ENCODE peak calls at places on chromosome 1, in four cellular contexts. One of them, this sample, is unnamed.

GRCh38 chr1:180136311-180136967 is 18.2 kb upstream of the QSOX1 start:
- DNase-seq in uterus: no peak
- DNase-seq in HL-60: no peak
- DNase-seq in HFFc6: no peak
- DNase-seq in this sample: no peak

GRCh38 chr1:164707868-164708331 is 148.9 kb downstream of the PBX1 start:
- DNase-seq in uterus: peak
- DNase-seq in HL-60: no peak
- DNase-seq in HFFc6: peak
- DNase-seq in this sample: peak

GRCh38 chr1:53108646-53109580 is 33.5 kb downstream of the SLC1A7 start:
- DNase-seq in uterus: no peak
- DNase-seq in HL-60: no peak
- DNase-seq in HFFc6: peak
- DNase-seq in this sample: no peak

GRCh38 chr1:116825400-116825734 is 71.1 kb downstream of the CD2 start:
- DNase-seq in uterus: peak
- DNase-seq in HL-60: no peak
- DNase-seq in HFFc6: no peak
- DNase-seq in this sample: no peak

GRCh38 chr1:165257969-165258459 is 98.5 kb downstream of the LMX1A start:
- DNase-seq in uterus: peak
- DNase-seq in HL-60: peak
- DNase-seq in HFFc6: peak
- DNase-seq in this sample: peak

GRCh38 chr1:20458717-20459116 is 27.3 kb downstream of the CAMK2N1 start:
- DNase-seq in uterus: no peak
- DNase-seq in HL-60: no peak
- DNase-seq in HFFc6: no peak
- DNase-seq in this sample: no peak

GRCh38 chr1:151067185-151067584 is 3.4 kb upstream of the GABPB2 start:
- DNase-seq in uterus: no peak
- DNase-seq in HL-60: no peak
- DNase-seq in HFFc6: no peak
- DNase-seq in this sample: no peak

GRCh38 chr1:115677570-115677969 is 35.8 kb downstream of the VANGL1 start:
- DNase-seq in uterus: no peak
- DNase-seq in HL-60: no peak
- DNase-seq in HFFc6: no peak
- DNase-seq in this sample: no peak

GRCh38 chr1:196309386-196309785 is 298.9 kb downstream of the KCNT2 start:
- DNase-seq in uterus: no peak
- DNase-seq in HL-60: no peak
- DNase-seq in HFFc6: peak
- DNase-seq in this sample: no peak

GRCh38 chr1:25944986-25945385 is 38.8 kb upstream of the STMN1 start:
- DNase-seq in uterus: no peak
- DNase-seq in HL-60: no peak
- DNase-seq in HFFc6: no peak
- DNase-seq in this sample: no peak

GRCh38 chr1:66253330-66253921 is 280.5 kb upstream of the SGIP1 start:
- DNase-seq in uterus: no peak
- DNase-seq in HL-60: peak
- DNase-seq in HFFc6: peak
- DNase-seq in this sample: no peak

GRCh38 chr1:11740258-11741192 is 4.6 kb downstream of the AGTRAP start:
- DNase-seq in uterus: no peak
- DNase-seq in HL-60: peak
- DNase-seq in HFFc6: no peak
- DNase-seq in this sample: no peak

GRCh38 chr1:118290571-118290970 is 105.5 kb upstream of the SPAG17 start:
- DNase-seq in uterus: no peak
- DNase-seq in HL-60: no peak
- DNase-seq in HFFc6: no peak
- DNase-seq in this sample: peak

GRCh38 chr1:68197891-68198290 is 34.4 kb downstream of the WLS start:
- DNase-seq in uterus: no peak
- DNase-seq in HL-60: no peak
- DNase-seq in HFFc6: no peak
- DNase-seq in this sample: no peak

GRCh38 chr1:225425211-225425786 is 2.5 kb downstream of the LBR start:
- DNase-seq in uterus: peak
- DNase-seq in HL-60: peak
- DNase-seq in HFFc6: peak
- DNase-seq in this sample: no peak

GRCh38 chr1:58162952-58163550 is 383.5 kb downstream of the OMA1 start:
- DNase-seq in uterus: peak
- DNase-seq in HL-60: peak
- DNase-seq in HFFc6: peak
- DNase-seq in this sample: peak

GRCh38 chr1:11780380-11781147 is 18.6 kb downstream of the C1orf167 start:
- DNase-seq in uterus: no peak
- DNase-seq in HL-60: no peak
- DNase-seq in HFFc6: no peak
- DNase-seq in this sample: no peak

GRCh38 chr1:47931395-47931794 is 65.8 kb downstream of the TRABD2B start:
- DNase-seq in uterus: no peak
- DNase-seq in HL-60: peak
- DNase-seq in HFFc6: no peak
- DNase-seq in this sample: no peak

GRCh38 chr1:192866224-192866868 is 57.5 kb downstream of the RGS2 start:
- DNase-seq in uterus: no peak
- DNase-seq in HL-60: peak
- DNase-seq in HFFc6: no peak
- DNase-seq in this sample: no peak

GRCh38 chr1:155978973-155979429 is 654 bp upstream of the ARHGEF2 start:
- DNase-seq in uterus: peak
- DNase-seq in HL-60: peak
- DNase-seq in HFFc6: no peak
- DNase-seq in this sample: no peak

GRCh38 chr1:195054217-195054687 is 1554.0 kb downstream of the KCNT2 start:
- DNase-seq in uterus: no peak
- DNase-seq in HL-60: no peak
- DNase-seq in HFFc6: no peak
- DNase-seq in this sample: peak

GRCh38 chr1:41046347-41046775 is 24.8 kb upstream of the SLFNL1 start:
- DNase-seq in uterus: no peak
- DNase-seq in HL-60: no peak
- DNase-seq in HFFc6: no peak
- DNase-seq in this sample: no peak

GRCh38 chr1:69929278-69930057 is 275.9 kb downstream of the LRRC40 start:
- DNase-seq in uterus: no peak
- DNase-seq in HL-60: peak
- DNase-seq in HFFc6: no peak
- DNase-seq in this sample: no peak

GRCh38 chr1:7688659-7689058 is 82.4 kb upstream of the VAMP3 start:
- DNase-seq in uterus: no peak
- DNase-seq in HL-60: no peak
- DNase-seq in HFFc6: no peak
- DNase-seq in this sample: no peak

GRCh38 chr1:41371630-41372599 is 10.7 kb downstream of the FOXO6 start:
- DNase-seq in uterus: no peak
- DNase-seq in HL-60: peak
- DNase-seq in HFFc6: no peak
- DNase-seq in this sample: peak

GRCh38 chr1:55070291-55070690 is 30.9 kb downstream of the PCSK9 start:
- DNase-seq in uterus: no peak
- DNase-seq in HL-60: no peak
- DNase-seq in HFFc6: no peak
- DNase-seq in this sample: peak

GRCh38 chr1:227945891-227946623 is 1.7 kb downstream of the WNT9A start:
- DNase-seq in uterus: peak
- DNase-seq in HL-60: peak
- DNase-seq in HFFc6: no peak
- DNase-seq in this sample: peak

GRCh38 chr1:1004780-1005697 is 5.1 kb upstream of the HES4 start:
- DNase-seq in uterus: peak
- DNase-seq in HL-60: peak
- DNase-seq in HFFc6: no peak
- DNase-seq in this sample: peak

GRCh38 chr1:116203192-116203723 is 92.1 kb downstream of the MAB21L3 start:
- DNase-seq in uterus: no peak
- DNase-seq in HL-60: no peak
- DNase-seq in HFFc6: no peak
- DNase-seq in this sample: no peak

GRCh38 chr1:93846151-93846928 is 32.7 kb downstream of the DNTTIP2 start:
- DNase-seq in uterus: peak
- DNase-seq in HL-60: peak
- DNase-seq in HFFc6: peak
- DNase-seq in this sample: peak

GRCh38 chr1:100989306-100990077 is 36.1 kb downstream of the DPH5 start:
- DNase-seq in uterus: no peak
- DNase-seq in HL-60: no peak
- DNase-seq in HFFc6: peak
- DNase-seq in this sample: no peak

GRCh38 chr1:160539896-160540858 is 17.1 kb upstream of the SLAMF6 start:
- DNase-seq in uterus: no peak
- DNase-seq in HL-60: peak
- DNase-seq in HFFc6: no peak
- DNase-seq in this sample: no peak

GRCh38 chr1:94929351-94929814 is 2.5 kb upstream of the CNN3 start:
- DNase-seq in uterus: peak
- DNase-seq in HL-60: no peak
- DNase-seq in HFFc6: no peak
- DNase-seq in this sample: no peak

GRCh38 chr1:190067592-190067991 is 410.1 kb downstream of the BRINP3 start:
- DNase-seq in uterus: no peak
- DNase-seq in HL-60: no peak
- DNase-seq in HFFc6: no peak
- DNase-seq in this sample: no peak

GRCh38 chr1:113388621-113389355 is 1.5 kb upstream of the MAGI3 start:
- DNase-seq in uterus: no peak
- DNase-seq in HL-60: no peak
- DNase-seq in HFFc6: peak
- DNase-seq in this sample: no peak

This sample was measured in psoas muscle.